ENCODE peak calls at places on chromosomes 7 and 10, in nine cellular contexts. O is cardiac muscle cell; B is progenitor cell of endocrine pancreas; Y is dorsolateral prefrontal cortex; R is endothelial cell of umbilical vein; I is SK-N-SH; C is AG10803; D is CD4-positive, alpha-beta T cell; G is left lung. J is an unnamed sample.

GRCh38 chr7:114924066-114924712 is 2.3 kb downstream of the MDFIC start:
- DNase-seq in O (no peak), B (no peak), Y (no peak), R (no peak), I (no peak), C (peak; percentile 26), D (no peak), G (no peak), J (no peak)

GRCh38 chr10:103599211-103599610 is 105.7 kb downstream of the NEURL1 start:
- DNase-seq in O (no peak), B (no peak), Y (no peak), R (no peak), I (no peak), C (no peak), D (no peak), G (no peak), J (no peak)

GRCh38 chr10:97821308-97822038 is 28.2 kb upstream of the GOLGA7B start:
- DNase-seq in O (no peak), B (no peak), Y (no peak), R (no peak), I (no peak), C (no peak), D (no peak), G (no peak), J (no peak)

GRCh38 chr7:129134356-129134972 is 10.0 kb upstream of the TSPAN33 start:
- DNase-seq in O (no peak), B (no peak), Y (no peak), R (peak; percentile 31), I (no peak), C (no peak), D (no peak), G (no peak), J (no peak)

GRCh38 chr10:132658546-132659205 is 121.1 kb downstream of the INPP5A start:
- DNase-seq in O (no peak), B (no peak), Y (no peak), R (no peak), I (no peak), C (no peak), D (no peak), G (no peak), J (no peak)

GRCh38 chr7:151172273-151173141 is 5.0 kb upstream of the GBX1 start:
- DNase-seq in O (peak; percentile 84), B (peak; percentile 79), Y (peak; percentile 84), R (peak; percentile 76), I (peak; percentile 97), C (peak; percentile 50), D (peak; percentile 68), G (peak; percentile 82), J (peak; percentile 81)

GRCh38 chr10:120553911-120554310 is 96.9 kb downstream of the PLPP4 start:
- DNase-seq in O (no peak), B (no peak), Y (no peak), R (no peak), I (no peak), C (no peak), D (no peak), G (no peak), J (no peak)

GRCh38 chr10:107971973-107972372 is 807.5 kb upstream of the SORCS1 start:
- DNase-seq in O (no peak), B (no peak), Y (no peak), R (no peak), I (no peak), C (peak; percentile 79), D (no peak), G (no peak), J (no peak)

GRCh38 chr7:98216941-98217622 is 5.8 kb downstream of the BHLHA15 start:
- DNase-seq in O (no peak), B (no peak), Y (no peak), R (no peak), I (no peak), C (no peak), D (no peak), G (peak; percentile 28), J (no peak)

GRCh38 chr10:47053399-47053798 is 142.2 kb downstream of the PTPN20 start:
- DNase-seq in O (no peak), B (no peak), Y (no peak), R (no peak), I (no peak), C (no peak), D (no peak), G (no peak), J (no peak)

GRCh38 chr7:127758105-127758504 is 106.1 kb downstream of the SND1 start:
- DNase-seq in O (no peak), B (no peak), Y (no peak), R (no peak), I (no peak), C (no peak), D (no peak), G (no peak), J (no peak)

GRCh38 chr7:40569326-40569725 is 434.5 kb downstream of the SUGCT start:
- DNase-seq in O (no peak), B (no peak), Y (no peak), R (no peak), I (no peak), C (no peak), D (no peak), G (no peak), J (no peak)

GRCh38 chr10:100436255-100436654 is 26.6 kb upstream of the WNT8B start:
- DNase-seq in O (no peak), B (no peak), Y (no peak), R (no peak), I (no peak), C (no peak), D (no peak), G (no peak), J (no peak)

GRCh38 chr10:100438674-100439315 is 24.0 kb upstream of the WNT8B start:
- DNase-seq in O (no peak), B (no peak), Y (no peak), R (no peak), I (no peak), C (no peak), D (no peak), G (no peak), J (no peak)

DNA sequence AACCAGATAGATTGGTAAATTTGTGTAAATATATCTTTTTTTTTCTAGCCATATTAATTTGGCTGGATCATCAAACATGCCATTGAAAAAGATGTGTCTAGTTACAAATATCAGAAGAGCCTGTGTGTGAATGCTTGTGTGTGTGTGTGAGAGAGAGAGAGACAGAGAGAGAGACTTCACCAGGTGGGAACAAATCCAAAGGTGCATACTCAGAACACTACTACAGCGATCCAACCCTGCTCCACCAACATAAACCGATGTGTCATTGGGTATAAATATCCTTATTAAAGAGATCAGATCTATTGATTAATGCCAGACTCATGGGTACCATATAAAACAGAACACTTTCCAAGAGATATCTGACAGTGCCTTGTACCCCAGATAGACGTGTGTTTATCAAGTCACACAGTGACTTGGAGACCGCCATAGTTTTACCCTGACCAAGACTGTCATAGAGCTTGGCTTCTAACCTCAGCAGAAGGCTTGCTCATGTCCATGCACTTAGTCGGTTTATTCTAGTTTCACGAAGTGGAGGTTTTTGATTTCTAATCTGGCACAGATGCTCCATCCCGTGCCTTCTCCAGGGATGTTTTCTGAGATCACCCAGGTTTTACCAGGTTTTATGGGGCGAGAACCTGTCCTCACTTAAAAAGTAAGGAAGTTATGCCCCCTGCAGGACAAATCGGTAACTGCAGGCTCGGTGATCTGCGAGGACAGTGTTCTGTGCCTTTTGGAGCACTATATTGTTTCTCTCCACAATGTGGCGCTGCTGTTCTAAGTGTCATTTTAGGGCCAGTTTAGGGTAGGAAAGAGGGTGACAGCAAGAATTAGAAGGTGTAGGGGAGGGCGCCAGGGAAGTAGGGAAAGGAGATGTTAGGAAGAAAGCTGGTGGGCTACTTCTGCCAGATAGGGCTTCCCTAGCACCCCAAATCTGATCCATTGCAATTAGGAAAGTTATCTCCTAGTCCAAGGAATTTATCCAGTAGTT is 29.3 kb upstream of the WNT8B start:
- DNase-seq in O (peak; percentile 95), B (peak; percentile 92), Y (peak; percentile 94), R (peak; percentile 93), I (peak; percentile 77), C (peak; percentile 84), D (peak; percentile 93), G (peak; percentile 88), J (peak; percentile 93)
- TF ChIP-seq CTCF in O (peak; percentile 99), B (peak; percentile 99), Y (peak; percentile 100), R (peak; percentile 91), I (peak; percentile 100), C (peak; percentile 99), D (peak; percentile 100), G (peak; percentile 97), J (peak; percentile 100)

GRCh38 chr10:72072046-72072445 is 16.3 kb downstream of the SPOCK2 start:
- DNase-seq in O (no peak), B (no peak), Y (no peak), R (no peak), I (no peak), C (no peak), D (no peak), G (no peak), J (no peak)

GRCh38 chr10:72068901-72069446 is 19.4 kb downstream of the SPOCK2 start:
- DNase-seq in O (no peak), B (no peak), Y (no peak), R (no peak), I (peak; percentile 80), C (no peak), D (no peak), G (no peak), J (no peak)

GRCh38 chr10:72067463-72068125 is 20.8 kb downstream of the SPOCK2 start:
- DNase-seq in O (no peak), B (no peak), Y (no peak), R (no peak), I (no peak), C (no peak), D (no peak), G (no peak), J (no peak)

GRCh38 chr10:72068126-72068765 is 20.1 kb downstream of the SPOCK2 start:
- DNase-seq in O (no peak), B (no peak), Y (no peak), R (no peak), I (no peak), C (no peak), D (no peak), G (no peak), J (no peak)

GRCh38 chr10:72069751-72070501 is 18.4 kb downstream of the SPOCK2 start:
- DNase-seq in O (no peak), B (no peak), Y (no peak), R (no peak), I (no peak), C (no peak), D (no peak), G (no peak), J (no peak)
- TF ChIP-seq CTCF in O (peak; percentile 26), B (peak; percentile 35), Y (no peak), R (peak; percentile 1), I (no peak), C (peak; percentile 15), D (no peak), G (no peak), J (no peak)

GRCh38 chr7:81468516-81468915 is 301.3 kb downstream of the HGF start:
- DNase-seq in O (no peak), B (no peak), Y (no peak), R (no peak), I (no peak), C (no peak), D (no peak), G (no peak), J (no peak)
- TF ChIP-seq CTCF in O (no peak), B (no peak), Y (no peak), R (no peak), I (no peak), C (no peak), D (no peak), G (no peak), J (no peak)

DNA sequence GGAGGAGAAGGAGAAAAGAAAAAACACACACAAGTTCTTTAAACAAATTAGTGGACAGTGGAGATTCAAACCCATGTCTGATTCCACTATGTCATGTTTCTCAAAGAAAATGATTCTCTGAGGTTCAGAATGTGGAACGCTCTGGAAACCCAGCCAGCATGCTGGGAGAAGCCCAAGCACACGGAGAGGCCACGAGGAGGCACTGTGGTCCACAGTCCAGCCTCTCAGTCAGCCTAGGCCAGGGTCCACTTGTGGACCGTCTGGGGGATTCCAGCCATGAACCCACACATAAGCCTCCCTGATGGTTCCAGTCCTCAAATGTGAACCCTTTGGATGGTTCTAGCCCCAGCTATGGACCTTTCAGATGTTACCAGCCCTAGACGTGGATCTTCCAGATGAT is 73.4 kb downstream of the CAV1 start:
- DNase-seq in O (no peak), B (no peak), Y (peak; percentile 43), R (no peak), I (peak; percentile 22), C (no peak), D (no peak), G (no peak), J (no peak)
- TF ChIP-seq CTCF in O (peak; percentile 44), B (peak; percentile 9), Y (peak; percentile 52), R (peak; percentile 18), I (peak; percentile 79), C (peak; percentile 49), D (no peak), G (no peak), J (no peak)

J was measured in natural killer cell.